ENCODE peak calls at places on chromosomes 12 and 14, in nine cellular contexts. One of them, this sample, is unnamed.

GRCh38 chr12:1173806-1174617 is 183.0 kb downstream of the ERC1 start:
- DNase-seq in memory B cell: no peak
- DNase-seq in foreskin melanocyte: no peak
- DNase-seq in GM10248: no peak
- DNase-seq in activated naive CD8-positive, alpha-beta T cell treated with anti-CD3 and anti-CD28 coated beads, Interleukin-2, amount 50 U/mL, for 24 hours: no peak
- DNase-seq in germinal center: no peak
- DNase-seq in stimulated activated CD4-positive, alpha-beta T cell treated with anti-CD3 and anti-CD28 coated beads, Interleukin-2, amount 100 ng/mL, for 48 hours: no peak
- DNase-seq in caudate nucleus: no peak
- DNase-seq in EL: no peak
- DNase-seq in this sample: no peak

GRCh38 chr14:52023518-52023917 is 34.2 kb downstream of the RTRAF start:
- DNase-seq in memory B cell: no peak
- DNase-seq in foreskin melanocyte: no peak
- DNase-seq in GM10248: no peak
- DNase-seq in activated naive CD8-positive, alpha-beta T cell treated with anti-CD3 and anti-CD28 coated beads, Interleukin-2, amount 50 U/mL, for 24 hours: no peak
- DNase-seq in germinal center: no peak
- DNase-seq in stimulated activated CD4-positive, alpha-beta T cell treated with anti-CD3 and anti-CD28 coated beads, Interleukin-2, amount 100 ng/mL, for 48 hours: no peak
- DNase-seq in caudate nucleus: no peak
- DNase-seq in EL: peak
- DNase-seq in this sample: no peak

GRCh38 chr12:91432079-91432478 is 249.5 kb upstream of the DCN start:
- DNase-seq in memory B cell: no peak
- DNase-seq in foreskin melanocyte: no peak
- DNase-seq in GM10248: no peak
- DNase-seq in activated naive CD8-positive, alpha-beta T cell treated with anti-CD3 and anti-CD28 coated beads, Interleukin-2, amount 50 U/mL, for 24 hours: no peak
- DNase-seq in germinal center: no peak
- DNase-seq in stimulated activated CD4-positive, alpha-beta T cell treated with anti-CD3 and anti-CD28 coated beads, Interleukin-2, amount 100 ng/mL, for 48 hours: no peak
- DNase-seq in caudate nucleus: no peak
- DNase-seq in EL: peak
- DNase-seq in this sample: no peak

GRCh38 chr12:58530421-58531067 is 389.8 kb downstream of the LRIG3 start:
- DNase-seq in memory B cell: no peak
- DNase-seq in foreskin melanocyte: no peak
- DNase-seq in GM10248: no peak
- DNase-seq in activated naive CD8-positive, alpha-beta T cell treated with anti-CD3 and anti-CD28 coated beads, Interleukin-2, amount 50 U/mL, for 24 hours: no peak
- DNase-seq in germinal center: no peak
- DNase-seq in stimulated activated CD4-positive, alpha-beta T cell treated with anti-CD3 and anti-CD28 coated beads, Interleukin-2, amount 100 ng/mL, for 48 hours: no peak
- DNase-seq in caudate nucleus: no peak
- DNase-seq in EL: peak
- DNase-seq in this sample: no peak

GRCh38 chr12:97276198-97276580 is 186.4 kb upstream of the RMST start:
- DNase-seq in memory B cell: no peak
- DNase-seq in foreskin melanocyte: no peak
- DNase-seq in GM10248: no peak
- DNase-seq in activated naive CD8-positive, alpha-beta T cell treated with anti-CD3 and anti-CD28 coated beads, Interleukin-2, amount 50 U/mL, for 24 hours: no peak
- DNase-seq in germinal center: no peak
- DNase-seq in stimulated activated CD4-positive, alpha-beta T cell treated with anti-CD3 and anti-CD28 coated beads, Interleukin-2, amount 100 ng/mL, for 48 hours: no peak
- DNase-seq in caudate nucleus: no peak
- DNase-seq in EL: no peak
- DNase-seq in this sample: no peak

GRCh38 chr12:122158700-122159285 is 15.2 kb downstream of the IL31 start:
- DNase-seq in memory B cell: no peak
- DNase-seq in foreskin melanocyte: no peak
- DNase-seq in GM10248: no peak
- DNase-seq in activated naive CD8-positive, alpha-beta T cell treated with anti-CD3 and anti-CD28 coated beads, Interleukin-2, amount 50 U/mL, for 24 hours: no peak
- DNase-seq in germinal center: no peak
- DNase-seq in stimulated activated CD4-positive, alpha-beta T cell treated with anti-CD3 and anti-CD28 coated beads, Interleukin-2, amount 100 ng/mL, for 48 hours: no peak
- DNase-seq in caudate nucleus: no peak
- DNase-seq in EL: no peak
- DNase-seq in this sample: no peak

GRCh38 chr12:114735680-114736374 is 51.9 kb upstream of the TBX3 start:
- DNase-seq in memory B cell: no peak
- DNase-seq in foreskin melanocyte: no peak
- DNase-seq in GM10248: no peak
- DNase-seq in activated naive CD8-positive, alpha-beta T cell treated with anti-CD3 and anti-CD28 coated beads, Interleukin-2, amount 50 U/mL, for 24 hours: no peak
- DNase-seq in germinal center: no peak
- DNase-seq in stimulated activated CD4-positive, alpha-beta T cell treated with anti-CD3 and anti-CD28 coated beads, Interleukin-2, amount 100 ng/mL, for 48 hours: no peak
- DNase-seq in caudate nucleus: no peak
- DNase-seq in EL: no peak
- DNase-seq in this sample: no peak

GRCh38 chr12:105775351-105775750 is 363.4 kb downstream of the NUAK1 start:
- DNase-seq in memory B cell: no peak
- DNase-seq in foreskin melanocyte: peak
- DNase-seq in GM10248: no peak
- DNase-seq in activated naive CD8-positive, alpha-beta T cell treated with anti-CD3 and anti-CD28 coated beads, Interleukin-2, amount 50 U/mL, for 24 hours: no peak
- DNase-seq in germinal center: no peak
- DNase-seq in stimulated activated CD4-positive, alpha-beta T cell treated with anti-CD3 and anti-CD28 coated beads, Interleukin-2, amount 100 ng/mL, for 48 hours: no peak
- DNase-seq in caudate nucleus: no peak
- DNase-seq in EL: peak
- DNase-seq in this sample: no peak

GRCh38 chr12:118136559-118137003 is 657 bp downstream of the PEBP1 start:
- DNase-seq in memory B cell: no peak
- DNase-seq in foreskin melanocyte: no peak
- DNase-seq in GM10248: peak
- DNase-seq in activated naive CD8-positive, alpha-beta T cell treated with anti-CD3 and anti-CD28 coated beads, Interleukin-2, amount 50 U/mL, for 24 hours: peak
- DNase-seq in germinal center: peak
- DNase-seq in stimulated activated CD4-positive, alpha-beta T cell treated with anti-CD3 and anti-CD28 coated beads, Interleukin-2, amount 100 ng/mL, for 48 hours: peak
- DNase-seq in caudate nucleus: peak
- DNase-seq in EL: peak
- DNase-seq in this sample: peak

GRCh38 chr14:55131782-55132181 is 2.7 kb downstream of the LGALS3 start:
- DNase-seq in memory B cell: no peak
- DNase-seq in foreskin melanocyte: peak
- DNase-seq in GM10248: no peak
- DNase-seq in activated naive CD8-positive, alpha-beta T cell treated with anti-CD3 and anti-CD28 coated beads, Interleukin-2, amount 50 U/mL, for 24 hours: no peak
- DNase-seq in germinal center: no peak
- DNase-seq in stimulated activated CD4-positive, alpha-beta T cell treated with anti-CD3 and anti-CD28 coated beads, Interleukin-2, amount 100 ng/mL, for 48 hours: no peak
- DNase-seq in caudate nucleus: no peak
- DNase-seq in EL: peak
- DNase-seq in this sample: no peak

GRCh38 chr14:24177041-24177825 is 5.4 kb downstream of the REC8 start:
- DNase-seq in memory B cell: no peak
- DNase-seq in foreskin melanocyte: no peak
- DNase-seq in GM10248: no peak
- DNase-seq in activated naive CD8-positive, alpha-beta T cell treated with anti-CD3 and anti-CD28 coated beads, Interleukin-2, amount 50 U/mL, for 24 hours: no peak
- DNase-seq in germinal center: no peak
- DNase-seq in stimulated activated CD4-positive, alpha-beta T cell treated with anti-CD3 and anti-CD28 coated beads, Interleukin-2, amount 100 ng/mL, for 48 hours: no peak
- DNase-seq in caudate nucleus: no peak
- DNase-seq in EL: no peak
- DNase-seq in this sample: no peak

GRCh38 chr12:2332947-2333346 is 280.2 kb downstream of the CACNA1C start:
- DNase-seq in memory B cell: no peak
- DNase-seq in foreskin melanocyte: no peak
- DNase-seq in GM10248: no peak
- DNase-seq in activated naive CD8-positive, alpha-beta T cell treated with anti-CD3 and anti-CD28 coated beads, Interleukin-2, amount 50 U/mL, for 24 hours: no peak
- DNase-seq in germinal center: no peak
- DNase-seq in stimulated activated CD4-positive, alpha-beta T cell treated with anti-CD3 and anti-CD28 coated beads, Interleukin-2, amount 100 ng/mL, for 48 hours: no peak
- DNase-seq in caudate nucleus: no peak
- DNase-seq in EL: no peak
- DNase-seq in this sample: no peak

GRCh38 chr12:50574621-50575348 is 70.0 kb downstream of the DIP2B start:
- DNase-seq in memory B cell: no peak
- DNase-seq in foreskin melanocyte: peak
- DNase-seq in GM10248: no peak
- DNase-seq in activated naive CD8-positive, alpha-beta T cell treated with anti-CD3 and anti-CD28 coated beads, Interleukin-2, amount 50 U/mL, for 24 hours: no peak
- DNase-seq in germinal center: no peak
- DNase-seq in stimulated activated CD4-positive, alpha-beta T cell treated with anti-CD3 and anti-CD28 coated beads, Interleukin-2, amount 100 ng/mL, for 48 hours: no peak
- DNase-seq in caudate nucleus: no peak
- DNase-seq in EL: no peak
- DNase-seq in this sample: no peak

GRCh38 chr12:2845280-2845679 is 10.4 kb upstream of the NRIP2 start:
- DNase-seq in memory B cell: no peak
- DNase-seq in foreskin melanocyte: peak
- DNase-seq in GM10248: no peak
- DNase-seq in activated naive CD8-positive, alpha-beta T cell treated with anti-CD3 and anti-CD28 coated beads, Interleukin-2, amount 50 U/mL, for 24 hours: no peak
- DNase-seq in germinal center: no peak
- DNase-seq in stimulated activated CD4-positive, alpha-beta T cell treated with anti-CD3 and anti-CD28 coated beads, Interleukin-2, amount 100 ng/mL, for 48 hours: no peak
- DNase-seq in caudate nucleus: no peak
- DNase-seq in EL: peak
- DNase-seq in this sample: no peak

GRCh38 chr12:31204995-31205582 is 120.9 kb downstream of the SINHCAF start:
- DNase-seq in memory B cell: no peak
- DNase-seq in foreskin melanocyte: peak
- DNase-seq in GM10248: peak
- DNase-seq in activated naive CD8-positive, alpha-beta T cell treated with anti-CD3 and anti-CD28 coated beads, Interleukin-2, amount 50 U/mL, for 24 hours: no peak
- DNase-seq in germinal center: peak
- DNase-seq in stimulated activated CD4-positive, alpha-beta T cell treated with anti-CD3 and anti-CD28 coated beads, Interleukin-2, amount 100 ng/mL, for 48 hours: no peak
- DNase-seq in caudate nucleus: no peak
- DNase-seq in EL: peak
- DNase-seq in this sample: no peak

GRCh38 chr14:54424479-54424901 is 16.7 kb downstream of the CNIH1 start:
- DNase-seq in memory B cell: no peak
- DNase-seq in foreskin melanocyte: no peak
- DNase-seq in GM10248: no peak
- DNase-seq in activated naive CD8-positive, alpha-beta T cell treated with anti-CD3 and anti-CD28 coated beads, Interleukin-2, amount 50 U/mL, for 24 hours: no peak
- DNase-seq in germinal center: no peak
- DNase-seq in stimulated activated CD4-positive, alpha-beta T cell treated with anti-CD3 and anti-CD28 coated beads, Interleukin-2, amount 100 ng/mL, for 48 hours: no peak
- DNase-seq in caudate nucleus: no peak
- DNase-seq in EL: no peak
- DNase-seq in this sample: no peak

GRCh38 chr12:48681416-48681737 is 661 bp downstream of the KANSL2 start:
- DNase-seq in memory B cell: no peak
- DNase-seq in foreskin melanocyte: no peak
- DNase-seq in GM10248: peak
- DNase-seq in activated naive CD8-positive, alpha-beta T cell treated with anti-CD3 and anti-CD28 coated beads, Interleukin-2, amount 50 U/mL, for 24 hours: no peak
- DNase-seq in germinal center: peak
- DNase-seq in stimulated activated CD4-positive, alpha-beta T cell treated with anti-CD3 and anti-CD28 coated beads, Interleukin-2, amount 100 ng/mL, for 48 hours: peak
- DNase-seq in caudate nucleus: no peak
- DNase-seq in EL: no peak
- DNase-seq in this sample: no peak

GRCh38 chr12:121709478-121709890 is 3.1 kb upstream of the TMEM120B start:
- DNase-seq in memory B cell: no peak
- DNase-seq in foreskin melanocyte: no peak
- DNase-seq in GM10248: no peak
- DNase-seq in activated naive CD8-positive, alpha-beta T cell treated with anti-CD3 and anti-CD28 coated beads, Interleukin-2, amount 50 U/mL, for 24 hours: no peak
- DNase-seq in germinal center: no peak
- DNase-seq in stimulated activated CD4-positive, alpha-beta T cell treated with anti-CD3 and anti-CD28 coated beads, Interleukin-2, amount 100 ng/mL, for 48 hours: no peak
- DNase-seq in caudate nucleus: no peak
- DNase-seq in EL: peak
- DNase-seq in this sample: no peak

GRCh38 chr12:27462151-27462694 is 15.7 kb downstream of the SMCO2 start:
- DNase-seq in memory B cell: no peak
- DNase-seq in foreskin melanocyte: no peak
- DNase-seq in GM10248: no peak
- DNase-seq in activated naive CD8-positive, alpha-beta T cell treated with anti-CD3 and anti-CD28 coated beads, Interleukin-2, amount 50 U/mL, for 24 hours: no peak
- DNase-seq in germinal center: no peak
- DNase-seq in stimulated activated CD4-positive, alpha-beta T cell treated with anti-CD3 and anti-CD28 coated beads, Interleukin-2, amount 100 ng/mL, for 48 hours: no peak
- DNase-seq in caudate nucleus: no peak
- DNase-seq in EL: peak
- DNase-seq in this sample: no peak

GRCh38 chr14:92649934-92650545 is 98.4 kb downstream of the LGMN start:
- DNase-seq in memory B cell: no peak
- DNase-seq in foreskin melanocyte: no peak
- DNase-seq in GM10248: no peak
- DNase-seq in activated naive CD8-positive, alpha-beta T cell treated with anti-CD3 and anti-CD28 coated beads, Interleukin-2, amount 50 U/mL, for 24 hours: peak
- DNase-seq in germinal center: no peak
- DNase-seq in stimulated activated CD4-positive, alpha-beta T cell treated with anti-CD3 and anti-CD28 coated beads, Interleukin-2, amount 100 ng/mL, for 48 hours: no peak
- DNase-seq in caudate nucleus: no peak
- DNase-seq in EL: no peak
- DNase-seq in this sample: no peak

GRCh38 chr12:87323369-87323768 is 705.8 kb downstream of the C12orf50 start:
- DNase-seq in memory B cell: no peak
- DNase-seq in foreskin melanocyte: no peak
- DNase-seq in GM10248: no peak
- DNase-seq in activated naive CD8-positive, alpha-beta T cell treated with anti-CD3 and anti-CD28 coated beads, Interleukin-2, amount 50 U/mL, for 24 hours: no peak
- DNase-seq in germinal center: no peak
- DNase-seq in stimulated activated CD4-positive, alpha-beta T cell treated with anti-CD3 and anti-CD28 coated beads, Interleukin-2, amount 100 ng/mL, for 48 hours: no peak
- DNase-seq in caudate nucleus: no peak
- DNase-seq in EL: no peak
- DNase-seq in this sample: no peak

GRCh38 chr12:56781726-56782125 is 18.6 kb downstream of the HSD17B6 start:
- DNase-seq in memory B cell: no peak
- DNase-seq in foreskin melanocyte: no peak
- DNase-seq in GM10248: no peak
- DNase-seq in activated naive CD8-positive, alpha-beta T cell treated with anti-CD3 and anti-CD28 coated beads, Interleukin-2, amount 50 U/mL, for 24 hours: no peak
- DNase-seq in germinal center: no peak
- DNase-seq in stimulated activated CD4-positive, alpha-beta T cell treated with anti-CD3 and anti-CD28 coated beads, Interleukin-2, amount 100 ng/mL, for 48 hours: no peak
- DNase-seq in caudate nucleus: no peak
- DNase-seq in EL: no peak
- DNase-seq in this sample: no peak

GRCh38 chr12:62865860-62866407 is 69.0 kb downstream of the PPM1H start:
- DNase-seq in memory B cell: no peak
- DNase-seq in foreskin melanocyte: no peak
- DNase-seq in GM10248: no peak
- DNase-seq in activated naive CD8-positive, alpha-beta T cell treated with anti-CD3 and anti-CD28 coated beads, Interleukin-2, amount 50 U/mL, for 24 hours: no peak
- DNase-seq in germinal center: no peak
- DNase-seq in stimulated activated CD4-positive, alpha-beta T cell treated with anti-CD3 and anti-CD28 coated beads, Interleukin-2, amount 100 ng/mL, for 48 hours: no peak
- DNase-seq in caudate nucleus: no peak
- DNase-seq in EL: peak
- DNase-seq in this sample: no peak

GRCh38 chr14:93980464-93981201 is 4.3 kb upstream of the ASB2 start:
- DNase-seq in memory B cell: no peak
- DNase-seq in foreskin melanocyte: no peak
- DNase-seq in GM10248: no peak
- DNase-seq in activated naive CD8-positive, alpha-beta T cell treated with anti-CD3 and anti-CD28 coated beads, Interleukin-2, amount 50 U/mL, for 24 hours: no peak
- DNase-seq in germinal center: no peak
- DNase-seq in stimulated activated CD4-positive, alpha-beta T cell treated with anti-CD3 and anti-CD28 coated beads, Interleukin-2, amount 100 ng/mL, for 48 hours: no peak
- DNase-seq in caudate nucleus: no peak
- DNase-seq in EL: no peak
- DNase-seq in this sample: no peak

GRCh38 chr12:104567832-104568490 is 111.2 kb downstream of the CHST11 start:
- DNase-seq in memory B cell: no peak
- DNase-seq in foreskin melanocyte: no peak
- DNase-seq in GM10248: no peak
- DNase-seq in activated naive CD8-positive, alpha-beta T cell treated with anti-CD3 and anti-CD28 coated beads, Interleukin-2, amount 50 U/mL, for 24 hours: no peak
- DNase-seq in germinal center: no peak
- DNase-seq in stimulated activated CD4-positive, alpha-beta T cell treated with anti-CD3 and anti-CD28 coated beads, Interleukin-2, amount 100 ng/mL, for 48 hours: no peak
- DNase-seq in caudate nucleus: no peak
- DNase-seq in EL: no peak
- DNase-seq in this sample: no peak

GRCh38 chr12:121575952-121576615 is 4.7 kb downstream of the KDM2B start:
- DNase-seq in memory B cell: no peak
- DNase-seq in foreskin melanocyte: no peak
- DNase-seq in GM10248: no peak
- DNase-seq in activated naive CD8-positive, alpha-beta T cell treated with anti-CD3 and anti-CD28 coated beads, Interleukin-2, amount 50 U/mL, for 24 hours: no peak
- DNase-seq in germinal center: no peak
- DNase-seq in stimulated activated CD4-positive, alpha-beta T cell treated with anti-CD3 and anti-CD28 coated beads, Interleukin-2, amount 100 ng/mL, for 48 hours: no peak
- DNase-seq in caudate nucleus: no peak
- DNase-seq in EL: no peak
- DNase-seq in this sample: no peak

GRCh38 chr12:42589465-42590323 is at the start of gene PRICKLE1:
- DNase-seq in memory B cell: peak
- DNase-seq in foreskin melanocyte: no peak
- DNase-seq in GM10248: peak
- DNase-seq in activated naive CD8-positive, alpha-beta T cell treated with anti-CD3 and anti-CD28 coated beads, Interleukin-2, amount 50 U/mL, for 24 hours: peak
- DNase-seq in germinal center: peak
- DNase-seq in stimulated activated CD4-positive, alpha-beta T cell treated with anti-CD3 and anti-CD28 coated beads, Interleukin-2, amount 100 ng/mL, for 48 hours: peak
- DNase-seq in caudate nucleus: no peak
- DNase-seq in EL: peak
- DNase-seq in this sample: peak

GRCh38 chr14:55846852-55847471 is 267.0 kb downstream of the KTN1 start:
- DNase-seq in memory B cell: no peak
- DNase-seq in foreskin melanocyte: no peak
- DNase-seq in GM10248: no peak
- DNase-seq in activated naive CD8-positive, alpha-beta T cell treated with anti-CD3 and anti-CD28 coated beads, Interleukin-2, amount 50 U/mL, for 24 hours: no peak
- DNase-seq in germinal center: no peak
- DNase-seq in stimulated activated CD4-positive, alpha-beta T cell treated with anti-CD3 and anti-CD28 coated beads, Interleukin-2, amount 100 ng/mL, for 48 hours: no peak
- DNase-seq in caudate nucleus: no peak
- DNase-seq in EL: peak
- DNase-seq in this sample: no peak

GRCh38 chr12:112352921-112353320 is 29.3 kb downstream of the HECTD4 start:
- DNase-seq in memory B cell: no peak
- DNase-seq in foreskin melanocyte: no peak
- DNase-seq in GM10248: no peak
- DNase-seq in activated naive CD8-positive, alpha-beta T cell treated with anti-CD3 and anti-CD28 coated beads, Interleukin-2, amount 50 U/mL, for 24 hours: no peak
- DNase-seq in germinal center: no peak
- DNase-seq in stimulated activated CD4-positive, alpha-beta T cell treated with anti-CD3 and anti-CD28 coated beads, Interleukin-2, amount 100 ng/mL, for 48 hours: no peak
- DNase-seq in caudate nucleus: no peak
- DNase-seq in EL: no peak
- DNase-seq in this sample: no peak

GRCh38 chr12:49338830-49339463 is 2.0 kb upstream of the C1QL4 start:
- DNase-seq in memory B cell: no peak
- DNase-seq in foreskin melanocyte: no peak
- DNase-seq in GM10248: no peak
- DNase-seq in activated naive CD8-positive, alpha-beta T cell treated with anti-CD3 and anti-CD28 coated beads, Interleukin-2, amount 50 U/mL, for 24 hours: no peak
- DNase-seq in germinal center: no peak
- DNase-seq in stimulated activated CD4-positive, alpha-beta T cell treated with anti-CD3 and anti-CD28 coated beads, Interleukin-2, amount 100 ng/mL, for 48 hours: no peak
- DNase-seq in caudate nucleus: no peak
- DNase-seq in EL: no peak
- DNase-seq in this sample: no peak

GRCh38 chr12:44759289-44759688 is 116.8 kb downstream of the NELL2 start:
- DNase-seq in memory B cell: no peak
- DNase-seq in foreskin melanocyte: no peak
- DNase-seq in GM10248: no peak
- DNase-seq in activated naive CD8-positive, alpha-beta T cell treated with anti-CD3 and anti-CD28 coated beads, Interleukin-2, amount 50 U/mL, for 24 hours: no peak
- DNase-seq in germinal center: no peak
- DNase-seq in stimulated activated CD4-positive, alpha-beta T cell treated with anti-CD3 and anti-CD28 coated beads, Interleukin-2, amount 100 ng/mL, for 48 hours: no peak
- DNase-seq in caudate nucleus: no peak
- DNase-seq in EL: no peak
- DNase-seq in this sample: no peak